ENCODE peak calls at places on chromosomes 1 and 21, in four cellular contexts. H is left ventricle myocardium inferior; Y is activated CD8-positive, alpha-beta memory T cell treated with anti-CD3 and anti-CD28 coated beads, Interleukin-2, amount 10 ng/mL, durations not matched to agents 7 days and 5 days; S is ovary. O is an unnamed sample.

GRCh38 chr1:44254392-44254791 is 41.1 kb downstream of the DMAP1 start:
- DNase-seq in Y (no peak), H (no peak), S (no peak), O (no peak)

GRCh38 chr1:78146137-78146822 is 100.5 kb downstream of the GIPC2 start:
- DNase-seq in H (no peak), S (no peak), Y (no peak), O (no peak)

GRCh38 chr1:54581621-54582035 is 33.6 kb downstream of the ACOT11 start:
- DNase-seq in H (peak), Y (no peak), S (peak), O (no peak)

GRCh38 chr21:41604583-41605041 is 96.7 kb upstream of the TMPRSS2 start:
- DNase-seq in H (no peak), Y (no peak), S (no peak), O (no peak)

GRCh38 chr1:32241011-32241763 is 5.8 kb upstream of the FAM167B start:
- DNase-seq in Y (no peak), S (peak), H (peak), O (peak)

GRCh38 chr21:35849131-35849530 is 211.2 kb downstream of the SETD4 start:
- DNase-seq in H (no peak), S (no peak), Y (no peak), O (no peak)

GRCh38 chr21:45455321-45456013 is 50.5 kb downstream of the COL18A1 start:
- DNase-seq in S (peak), H (peak), Y (no peak), O (no peak)

GRCh38 chr21:26137379-26138060 is 33.0 kb downstream of the APP start:
- DNase-seq in S (no peak), H (no peak), Y (no peak), O (no peak)

GRCh38 chr1:40438391-40439015 is 11.8 kb upstream of the ZFP69B start:
- DNase-seq in S (no peak), Y (no peak), H (no peak), O (no peak)

GRCh38 chr1:39720094-39720999 is 18.3 kb upstream of the PPIE start:
- DNase-seq in Y (no peak), S (no peak), H (no peak), O (no peak)

GRCh38 chr21:34582506-34583150 is 32.3 kb downstream of the RCAN1 start:
- DNase-seq in S (no peak), Y (no peak), H (peak), O (peak)

GRCh38 chr1:198605880-198606458 is 32.9 kb upstream of the PTPRC start:
- DNase-seq in Y (no peak), S (no peak), H (no peak), O (no peak)

GRCh38 chr1:119449964-119450363 is 35.0 kb downstream of the HSD3B2 start:
- DNase-seq in Y (no peak), S (no peak), H (no peak), O (no peak)

GRCh38 chr1:64663654-64664053 is 81.2 kb upstream of the RAVER2 start:
- DNase-seq in H (no peak), Y (peak), S (no peak), O (no peak)

GRCh38 chr1:232316864-232317263 is 313.1 kb downstream of the SIPA1L2 start:
- DNase-seq in S (no peak), Y (no peak), H (no peak), O (no peak)

GRCh38 chr1:37429038-37429437 is 45.3 kb upstream of the ZC3H12A start:
- DNase-seq in S (no peak), Y (no peak), H (no peak), O (no peak)

GRCh38 chr1:45325816-45326506 is 734 bp upstream of the HPDL start:
- DNase-seq in H (no peak), Y (no peak), S (no peak), O (no peak)

GRCh38 chr1:67261646-67262045 is 46.0 kb upstream of the IL12RB2 start:
- DNase-seq in H (no peak), S (no peak), Y (no peak), O (no peak)

O was measured in vagina.